ENCODE peak calls at places on chromosomes 6 and 20, in seven cellular contexts. Q is left lung, I is heart right ventricle, N is OCI-LY7, O is tibial artery, X is keratinocyte, Z is cardiac fibroblast. R is an unnamed sample.

GRCh38 chr6:31920803-31921202 is 6.7 kb upstream of the C2 start:
- DNase-seq in Q (no peak), I (no peak), N (no peak), O (no peak), X (no peak), Z (peak), R (no peak)

GRCh38 chr6:45590751-45591184 is 213.0 kb upstream of the SUPT3H start:
- DNase-seq in Q (peak), I (no peak), N (no peak), O (no peak), X (no peak), Z (no peak), R (no peak)

GRCh38 chr20:49559411-49560081 is 8.4 kb downstream of the PTGIS start:
- DNase-seq in Q (no peak), I (no peak), N (no peak), O (no peak), X (no peak), Z (peak), R (peak)

GRCh38 chr6:16130437-16130891 is 1.6 kb downstream of the MYLIP start:
- DNase-seq in Q (no peak), I (no peak), N (peak), O (no peak), X (no peak), Z (peak), R (peak)

GRCh38 chr6:144285548-144285797 is 338 bp downstream of the UTRN start:
- DNase-seq in Q (no peak), I (no peak), N (no peak), O (no peak), X (no peak), Z (no peak), R (no peak)

GRCh38 chr6:48150701-48151100 is 39.7 kb upstream of the PTCHD4 start:
- DNase-seq in Q (no peak), I (no peak), N (no peak), O (no peak), X (no peak), Z (no peak), R (no peak)

GRCh38 chr6:114284281-114284680 is 58.5 kb downstream of the HS3ST5 start:
- DNase-seq in Q (no peak), I (no peak), N (no peak), O (no peak), X (no peak), Z (no peak), R (peak)

GRCh38 chr6:11332463-11332862 is 100.0 kb upstream of the NEDD9 start:
- DNase-seq in Q (no peak), I (no peak), N (no peak), O (no peak), X (no peak), Z (no peak), R (no peak)

GRCh38 chr20:44471481-44471882 is 4.2 kb upstream of the TTPAL start:
- DNase-seq in Q (no peak), I (no peak), N (no peak), O (no peak), X (no peak), Z (peak), R (peak)

GRCh38 chr20:17875981-17876385 is 92.6 kb downstream of the SNX5 start:
- DNase-seq in Q (no peak), I (no peak), N (no peak), O (no peak), X (no peak), Z (no peak), R (peak)

GRCh38 chr6:56913276-56914138 is 41.4 kb upstream of the BEND6 start:
- DNase-seq in Q (no peak), I (no peak), N (no peak), O (no peak), X (no peak), Z (no peak), R (peak)

GRCh38 chr20:63739129-63740069 is at the start of gene SLC2A4RG:
- DNase-seq in Q (peak), I (peak), N (peak), O (peak), X (no peak), Z (peak), R (peak)

GRCh38 chr20:34037121-34037520 is 43.4 kb downstream of the RALY start:
- DNase-seq in Q (no peak), I (no peak), N (no peak), O (no peak), X (no peak), Z (peak), R (no peak)

GRCh38 chr6:85674604-85675003 is 31.9 kb upstream of the SYNCRIP start:
- DNase-seq in Q (no peak), I (no peak), N (peak), O (no peak), X (peak), Z (peak), R (peak)

GRCh38 chr6:85677243-85677956 is 34.7 kb upstream of the SYNCRIP start:
- DNase-seq in Q (no peak), I (no peak), N (peak), O (no peak), X (peak), Z (peak), R (no peak)

GRCh38 chr6:85678000-85678601 is 35.4 kb upstream of the SYNCRIP start:
- DNase-seq in Q (no peak), I (no peak), N (no peak), O (no peak), X (no peak), Z (no peak), R (no peak)

GRCh38 chr6:85675030-85675819 is 32.5 kb upstream of the SYNCRIP start:
- DNase-seq in Q (no peak), I (no peak), N (peak), O (no peak), X (peak), Z (peak), R (peak)

GRCh38 chr6:85676086-85676729 is 33.5 kb upstream of the SYNCRIP start:
- DNase-seq in Q (no peak), I (no peak), N (peak), O (no peak), X (peak), Z (peak), R (peak)
- H3K4me3 ChIP-seq in Q (peak), I (peak), N (peak), O (peak), X (peak), Z (peak), R (peak)

GRCh38 chr20:57663241-57663640 is 43.0 kb upstream of the ZBP1 start:
- DNase-seq in Q (peak), I (no peak), N (no peak), O (no peak), X (no peak), Z (no peak), R (no peak)
- TF ChIP-seq CTCF in Q (no peak), I (no peak), N (no peak), O (no peak), X (no peak), Z (no peak), R (no peak)

DNA sequence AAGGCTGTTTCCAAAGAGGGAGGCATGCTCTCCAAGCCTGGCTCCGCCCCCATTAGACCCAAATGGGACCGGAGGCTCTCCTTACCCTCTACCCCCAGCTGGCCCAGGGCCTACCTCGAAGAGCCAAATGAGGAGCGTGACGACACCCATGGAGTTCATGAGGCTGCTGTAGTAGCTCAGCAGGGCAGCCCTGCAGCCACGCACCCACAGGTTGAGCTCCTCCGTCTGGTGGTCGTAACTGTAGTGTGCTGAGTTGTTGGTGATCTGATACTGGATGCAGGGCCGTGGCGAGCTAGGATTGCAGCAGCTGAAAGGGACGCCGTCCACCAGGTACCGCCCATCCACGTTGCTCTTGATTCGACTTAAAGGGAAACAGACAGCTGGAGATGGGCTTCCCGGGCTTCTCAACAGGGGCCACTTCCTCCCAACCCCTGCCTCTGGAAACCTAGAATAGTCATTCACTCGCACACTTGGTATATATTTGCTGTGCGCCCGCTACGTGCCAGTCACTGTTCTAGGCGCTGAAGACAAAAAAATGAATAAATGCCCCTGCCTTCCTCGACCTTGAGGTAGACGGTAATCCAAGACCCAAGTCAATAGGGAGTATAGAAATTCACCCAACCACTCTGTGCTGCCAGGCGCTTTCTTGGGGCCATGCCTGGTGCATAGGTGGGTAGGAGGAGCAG is 18.0 kb downstream of the PRPH2 start:
- DNase-seq in Q (no peak), I (peak), N (no peak), O (no peak), X (no peak), Z (no peak), R (no peak)
- H3K4me3 ChIP-seq in Q (no peak), I (peak), N (no peak), O (no peak), X (no peak), Z (peak), R (peak)

GRCh38 chr6:14221564-14222297 is 104.2 kb downstream of the CD83 start:
- DNase-seq in Q (no peak), I (no peak), N (no peak), O (no peak), X (no peak), Z (no peak), R (no peak)
- TF ChIP-seq CTCF in Q (no peak), I (no peak), N (no peak), O (no peak), X (no peak), Z (no peak), R (no peak)

GRCh38 chr20:47360207-47360488 is 3.6 kb upstream of the ZMYND8 start:
- DNase-seq in Q (no peak), I (peak), N (no peak), O (peak), X (no peak), Z (peak), R (peak)
- H3K4me3 ChIP-seq in Q (no peak), I (no peak), N (no peak), O (no peak), X (peak), Z (no peak), R (no peak)

DNA sequence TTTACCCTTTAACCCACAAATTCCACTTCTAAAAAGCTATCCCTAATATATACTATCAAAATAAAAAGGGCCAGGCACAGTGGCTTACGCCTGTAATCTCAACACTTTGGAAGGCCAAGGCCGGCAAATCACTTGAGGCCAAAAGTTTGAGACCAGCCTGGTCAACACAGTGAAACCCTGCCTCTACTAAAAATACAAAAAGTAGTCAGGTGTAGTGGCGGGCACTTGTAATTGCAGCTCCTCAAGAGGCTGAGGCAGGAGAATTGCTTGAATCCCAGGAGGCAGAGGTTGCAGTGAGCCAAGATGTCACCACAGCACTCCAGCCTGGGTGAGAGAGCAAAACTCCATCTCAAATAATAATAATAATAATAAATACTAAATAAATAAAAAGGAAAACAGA is 82.5 kb downstream of the TRIM27 start:
- DNase-seq in Q (no peak), I (no peak), N (peak), O (no peak), X (no peak), Z (peak), R (no peak)
- TF ChIP-seq CTCF in Q (no peak), I (no peak), N (peak), O (no peak), X (no peak), Z (no peak), R (no peak)

GRCh38 chr20:58129736-58130135 is 98.7 kb downstream of the ANKRD60 start:
- DNase-seq in Q (no peak), I (no peak), N (no peak), O (peak), X (no peak), Z (no peak), R (no peak)

GRCh38 chr20:58125726-58126125 is 102.7 kb downstream of the ANKRD60 start:
- DNase-seq in Q (no peak), I (no peak), N (no peak), O (no peak), X (no peak), Z (no peak), R (no peak)

GRCh38 chr20:58130156-58130555 is 98.3 kb downstream of the ANKRD60 start:
- DNase-seq in Q (no peak), I (no peak), N (no peak), O (peak), X (no peak), Z (no peak), R (no peak)

GRCh38 chr20:58128635-58129625 is 99.5 kb downstream of the ANKRD60 start:
- DNase-seq in Q (no peak), I (no peak), N (no peak), O (no peak), X (no peak), Z (no peak), R (no peak)

GRCh38 chr20:58127731-58128130 is 100.7 kb downstream of the ANKRD60 start:
- DNase-seq in Q (no peak), I (no peak), N (no peak), O (peak), X (peak), Z (peak), R (peak)
- H3K4me3 ChIP-seq in Q (no peak), I (no peak), N (no peak), O (no peak), X (no peak), Z (no peak), R (no peak)

GRCh38 chr6:46863791-46864190 is 57.9 kb downstream of the ADGRF5 start:
- DNase-seq in Q (no peak), I (no peak), N (no peak), O (no peak), X (no peak), Z (no peak), R (no peak)

GRCh38 chr6:46867411-46867810 is 54.3 kb downstream of the ADGRF5 start:
- DNase-seq in Q (no peak), I (no peak), N (no peak), O (no peak), X (no peak), Z (peak), R (no peak)

GRCh38 chr6:46865221-46865620 is 56.5 kb downstream of the ADGRF5 start:
- DNase-seq in Q (no peak), I (no peak), N (no peak), O (no peak), X (no peak), Z (no peak), R (no peak)

DNA sequence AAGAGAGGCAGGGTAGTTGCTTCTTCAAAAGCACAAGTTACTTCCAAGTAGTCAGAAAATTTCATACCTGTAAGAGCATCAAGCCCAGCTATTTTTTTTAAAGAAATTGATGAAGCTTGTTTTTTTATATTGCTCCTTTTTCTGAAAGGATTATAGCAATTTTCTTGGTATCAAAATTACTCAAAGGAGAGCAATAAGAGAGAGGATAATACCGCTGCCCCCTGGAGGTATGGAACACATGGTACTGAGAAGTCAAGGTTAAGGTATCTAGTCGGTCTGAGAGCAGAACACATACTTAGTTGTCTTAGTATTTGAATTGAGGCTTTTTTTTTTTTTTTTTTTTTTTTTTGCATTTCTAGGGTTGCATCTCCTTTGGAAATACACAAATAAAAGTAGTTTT is 59.4 kb downstream of the ADGRF5 start:
- DNase-seq in Q (no peak), I (no peak), N (no peak), O (no peak), X (no peak), Z (no peak), R (no peak)
- TF ChIP-seq CTCF in Q (no peak), I (no peak), N (peak), O (no peak), X (no peak), Z (no peak), R (no peak)

R was measured in foreskin fibroblast.